ENCODE peak calls at places on chromosome 20, in four cellular contexts. B, Y, G and M are unnamed samples.

GRCh38 chr20:38751360-38751976 is 3.2 kb downstream of the ACTR5 start:
- DNase-seq in G (peak; percentile 46), B (peak; percentile 15), Y (peak; percentile 52), M (no peak)

GRCh38 chr20:34475979-34476736 is 40.1 kb upstream of the DYNLRB1 start:
- DNase-seq in G (peak; percentile 62), B (no peak), Y (peak; percentile 75), M (no peak)

GRCh38 chr20:61387204-61387958 is 135.3 kb downstream of the CDH4 start:
- DNase-seq in Y (no peak), B (no peak), G (peak; percentile 41), M (no peak)

GRCh38 chr20:63939061-63939935 is 16.9 kb downstream of the UCKL1 start:
- DNase-seq in B (no peak), Y (no peak), G (no peak), M (no peak)

GRCh38 chr20:41770427-41770826 is 152.2 kb upstream of the CHD6 start:
- DNase-seq in B (no peak), G (no peak), Y (no peak), M (no peak)

GRCh38 chr20:52936368-52936986 is 35.7 kb upstream of the TSHZ2 start:
- DNase-seq in B (no peak), Y (no peak), G (no peak), M (no peak)

GRCh38 chr20:40807771-40808170 is 118.7 kb upstream of the MAFB start:
- DNase-seq in Y (no peak), G (no peak), B (no peak), M (no peak)

GRCh38 chr20:37986873-37987601 is 46.2 kb downstream of the TTI1 start:
- DNase-seq in Y (no peak), B (no peak), G (peak; percentile 71), M (no peak)

GRCh38 chr20:44279228-44279627 is 31.8 kb downstream of the FITM2 start:
- DNase-seq in G (peak; percentile 77), Y (no peak), B (no peak), M (no peak)

GRCh38 chr20:55974491-55975202 is 30.7 kb downstream of the CBLN4 start:
- DNase-seq in B (no peak), Y (no peak), G (no peak), M (no peak)

GRCh38 chr20:56422131-56422823 is 10.2 kb downstream of the CASS4 start:
- DNase-seq in B (peak; percentile 63), G (peak; percentile 87), Y (no peak), M (no peak)

GRCh38 chr20:44970243-44970757 is 4.0 kb downstream of the STK4 start:
- DNase-seq in Y (no peak), B (peak; percentile 42), G (no peak), M (no peak)

GRCh38 chr20:21303872-21304586 is 898 bp downstream of the XRN2 start:
- DNase-seq in B (peak; percentile 14), Y (no peak), G (peak; percentile 24), M (no peak)